ENCODE peak calls at places on chromosome 1, in five cellular contexts. W is GM12878, Q is NT2/D1, D is H1, U is HEK293T. I is an unnamed sample.

GRCh38 chr1:207396360-207396759 is 57.8 kb upstream of the CR2 start:
- DNase-seq in D (no peak), Q (no peak), W (no peak), U (no peak), I (no peak)

GRCh38 chr1:202311880-202312635 is 29.7 kb downstream of the UBE2T start:
- DNase-seq in W (no peak), Q (no peak), D (no peak), U (no peak), I (no peak)

GRCh38 chr1:6145864-6146410 is 34.2 kb downstream of the CHD5 start:
- DNase-seq in Q (no peak), D (no peak), U (no peak), W (no peak), I (no peak)

GRCh38 chr1:226597616-226598454 is 49.3 kb downstream of the STUM start:
- DNase-seq in D (no peak), Q (no peak), U (no peak), W (no peak), I (no peak)

GRCh38 chr1:4695241-4695640 is 40.8 kb downstream of the AJAP1 start:
- DNase-seq in W (no peak), U (no peak), D (no peak), Q (no peak), I (no peak)

GRCh38 chr1:62875676-62876075 is 91.7 kb downstream of the ATG4C start:
- DNase-seq in D (no peak), Q (no peak), U (no peak), W (no peak), I (no peak)

GRCh38 chr1:93815738-93816110 is 63.3 kb downstream of the DNTTIP2 start:
- DNase-seq in W (no peak), U (no peak), D (no peak), Q (no peak), I (no peak)

GRCh38 chr1:200891774-200892157 is 2.9 kb upstream of the INAVA start:
- DNase-seq in W (no peak), U (no peak), D (no peak), Q (peak; percentile 73), I (peak; percentile 83)

GRCh38 chr1:189597083-189597482 is 880.6 kb downstream of the BRINP3 start:
- DNase-seq in U (no peak), Q (no peak), W (no peak), D (no peak), I (no peak)

GRCh38 chr1:19313636-19313959 is 1.5 kb downstream of the SLC66A1 start:
- DNase-seq in D (no peak), Q (no peak), W (no peak), U (no peak), I (no peak)

GRCh38 chr1:204254031-204254661 is 40.4 kb upstream of the GOLT1A start:
- DNase-seq in D (no peak), Q (no peak), W (no peak), U (no peak), I (peak; percentile 97)

GRCh38 chr1:238951809-238952208 is 434.6 kb upstream of the CHRM3 start:
- DNase-seq in Q (peak; percentile 18), W (no peak), U (peak; percentile 21), D (no peak), I (no peak)

GRCh38 chr1:114956570-114956969 is 73.1 kb upstream of the TSHB start:
- DNase-seq in U (peak; percentile 33), W (no peak), Q (peak; percentile 78), D (peak; percentile 9), I (peak; percentile 5)

GRCh38 chr1:153763365-153764225 is 11.6 kb upstream of the SLC27A3 start:
- DNase-seq in U (no peak), W (no peak), Q (no peak), D (no peak), I (no peak)

GRCh38 chr1:97636941-97637340 is 283.9 kb downstream of the DPYD start:
- DNase-seq in Q (no peak), D (no peak), U (no peak), W (no peak), I (no peak)

GRCh38 chr1:178725603-178726517 is 816 bp downstream of the RALGPS2 start:
- DNase-seq in U (peak; percentile 76), D (no peak), Q (peak; percentile 81), W (peak; percentile 32), I (peak; percentile 94)

GRCh38 chr1:182002570-182002969 is 58.9 kb downstream of the ZNF648 start:
- DNase-seq in W (no peak), D (no peak), Q (no peak), U (no peak), I (no peak)

GRCh38 chr1:117176579-117176978 is 34.1 kb downstream of the VTCN1 start:
- DNase-seq in D (no peak), U (no peak), Q (no peak), W (no peak), I (no peak)

GRCh38 chr1:21518774-21519455 is 9.7 kb downstream of the ALPL start:
- DNase-seq in W (no peak), U (no peak), D (no peak), Q (no peak), I (no peak)

GRCh38 chr1:236507022-236507700 is 16.6 kb upstream of the LGALS8 start:
- DNase-seq in D (no peak), Q (no peak), U (no peak), W (no peak), I (peak; percentile 46)

GRCh38 chr1:201020647-201021332 is 2.7 kb downstream of the KIF21B start:
- DNase-seq in Q (no peak), W (no peak), U (peak; percentile 39), D (no peak), I (no peak)

GRCh38 chr1:143699115-143699514 is 272.7 kb downstream of the FAM72C start:
- DNase-seq in U (no peak), Q (no peak), D (no peak), W (no peak), I (no peak)

GRCh38 chr1:15403962-15404580 is 5.6 kb upstream of the EFHD2 start:
- DNase-seq in D (no peak), W (no peak), Q (no peak), U (no peak), I (peak; percentile 23)

GRCh38 chr1:54301494-54301893 is 101.5 kb downstream of the MRPL37 start:
- DNase-seq in D (no peak), W (no peak), U (no peak), Q (no peak), I (peak; percentile 18)

GRCh38 chr1:45095450-45095849 is 83.4 kb downstream of the UROD start:
- DNase-seq in D (no peak), Q (no peak), W (no peak), U (no peak), I (no peak)

GRCh38 chr1:119008483-119009299 is 20.5 kb upstream of the TBX15 start:
- DNase-seq in W (peak; percentile 31), U (peak; percentile 44), D (no peak), Q (no peak), I (peak; percentile 44)

GRCh38 chr1:18948913-18949688 is 7.4 kb downstream of the IFFO2 start:
- DNase-seq in U (no peak), W (no peak), D (no peak), Q (no peak), I (peak; percentile 93)

GRCh38 chr1:160209656-160210046 is 4.5 kb downstream of the PEA15 start:
- DNase-seq in U (no peak), Q (no peak), D (no peak), W (no peak), I (no peak)

GRCh38 chr1:230957580-230957989 is 21.1 kb downstream of the TTC13 start:
- DNase-seq in Q (no peak), U (no peak), W (no peak), D (no peak), I (no peak)
- TF ChIP-seq SUZ12 in Q (no peak), U (no peak), W (no peak), D (no peak), I (no peak)

GRCh38 chr1:152109231-152109997 is 5.8 kb downstream of the TCHH start:
- DNase-seq in D (no peak), W (no peak), U (no peak), Q (no peak), I (no peak)
- TF ChIP-seq SUZ12 in D (no peak), W (no peak), U (no peak), Q (no peak), I (no peak)

DNA sequence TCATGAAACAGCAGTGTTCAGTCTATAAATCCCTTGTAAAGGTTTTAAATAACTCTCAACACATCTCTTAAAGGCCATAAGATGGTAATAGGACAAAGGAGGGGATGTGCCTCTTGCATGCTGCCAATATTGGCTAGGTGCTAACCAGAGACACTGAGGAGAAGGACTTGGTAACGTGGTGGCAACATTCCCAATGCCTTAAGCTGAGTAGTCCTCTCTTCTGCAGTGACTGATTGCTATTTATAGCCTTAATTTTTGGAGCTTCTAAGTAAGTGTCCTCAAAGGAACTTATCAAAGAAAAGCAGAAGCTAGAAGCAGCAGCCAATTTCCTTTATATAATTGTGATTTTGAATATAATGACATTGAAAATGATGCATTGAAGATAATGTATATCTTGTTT is 63.0 kb downstream of the DPT start:
- DNase-seq in W (no peak), D (no peak), Q (no peak), U (no peak), I (no peak)
- TF ChIP-seq SUZ12 in W (no peak), D (no peak), Q (no peak), U (no peak), I (no peak)

GRCh38 chr1:154869351-154870116 is 547 bp downstream of the KCNN3 start:
- DNase-seq in U (no peak), W (no peak), D (no peak), Q (no peak), I (no peak)
- TF ChIP-seq SUZ12 in U (no peak), W (no peak), D (no peak), Q (no peak), I (no peak)

GRCh38 chr1:171248309-171248708 is at the start of gene FMO1:
- DNase-seq in D (no peak), U (no peak), W (no peak), Q (no peak), I (no peak)

GRCh38 chr1:171250263-171250662 is 2.0 kb downstream of the FMO1 start:
- DNase-seq in U (no peak), Q (no peak), D (no peak), W (no peak), I (no peak)

GRCh38 chr1:171243878-171244277 is 4.4 kb upstream of the FMO1 start:
- DNase-seq in D (no peak), W (no peak), U (no peak), Q (no peak), I (no peak)

GRCh38 chr1:171251042-171251740 is 2.9 kb downstream of the FMO1 start:
- DNase-seq in U (peak; percentile 41), W (no peak), D (no peak), Q (no peak), I (no peak)

DNA sequence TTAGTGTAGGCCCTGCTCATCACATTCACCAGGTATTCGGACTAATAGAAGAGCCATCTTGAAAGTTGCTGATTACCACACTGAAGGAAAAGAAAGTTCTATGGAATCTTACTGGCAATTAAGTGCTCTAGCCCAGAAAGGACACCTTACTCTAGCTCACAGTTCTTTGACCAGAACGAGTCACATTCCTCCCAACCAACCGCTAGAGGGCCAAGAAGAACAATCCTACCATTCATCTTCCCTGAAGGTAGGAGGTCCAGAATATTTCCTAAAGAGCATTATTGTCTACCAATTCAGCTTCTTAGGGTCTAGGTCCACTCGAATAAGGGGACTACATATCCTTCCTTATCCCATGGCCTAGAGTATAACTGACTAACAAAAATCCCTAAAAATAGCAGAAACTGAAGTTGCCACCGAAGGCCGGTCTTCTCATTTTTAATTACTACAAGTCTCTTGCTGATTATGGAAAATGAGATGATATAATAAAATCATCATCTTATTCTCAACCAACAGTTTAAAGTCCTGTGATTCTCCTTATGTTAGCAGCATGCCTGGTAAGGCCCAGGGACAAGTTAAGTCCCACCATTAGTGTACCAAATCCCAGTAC is 2.7 kb upstream of the FMO1 start:
- DNase-seq in Q (peak; percentile 52), D (no peak), W (no peak), U (peak; percentile 66), I (peak; percentile 25)
- TF ChIP-seq SUZ12 in Q (no peak), D (no peak), W (no peak), U (no peak), I (no peak)

I was measured in HepG2.